ENCODE peak calls at places on chromosomes 6 and 20, in ten cellular contexts. One of them, this sample, is unnamed.

GRCh38 chr6:16700202-16700997 is 60.9 kb downstream of the ATXN1 start:
- DNase-seq in activated CD8-positive, alpha-beta memory T cell treated with anti-CD3 and anti-CD28 coated beads for 4 hours: no peak
- DNase-seq in HFF-Myc: no peak
- DNase-seq in stimulated activated CD4-positive, alpha-beta T cell treated with anti-CD3 and anti-CD28 coated beads, Interleukin-15, amount 100 ng/mL, for 1 hour: no peak
- DNase-seq in AML-193: peak; percentile 18
- DNase-seq in stromal cell of bone marrow: no peak
- DNase-seq in fibroblast of the conjunctiva: no peak
- DNase-seq in small intestine: no peak
- DNase-seq in naive thymus-derived CD4-positive, alpha-beta T cell: peak; percentile 18
- DNase-seq in occipital lobe: no peak
- DNase-seq in this sample: no peak

GRCh38 chr6:136761227-136761922 is 30.9 kb downstream of the MAP3K5 start:
- DNase-seq in activated CD8-positive, alpha-beta memory T cell treated with anti-CD3 and anti-CD28 coated beads for 4 hours: no peak
- DNase-seq in stromal cell of bone marrow: no peak
- DNase-seq in stimulated activated CD4-positive, alpha-beta T cell treated with anti-CD3 and anti-CD28 coated beads, Interleukin-15, amount 100 ng/mL, for 1 hour: no peak
- DNase-seq in AML-193: peak; percentile 28
- DNase-seq in naive thymus-derived CD4-positive, alpha-beta T cell: no peak
- DNase-seq in fibroblast of the conjunctiva: no peak
- DNase-seq in HFF-Myc: no peak
- DNase-seq in small intestine: peak; percentile 54
- DNase-seq in occipital lobe: no peak
- DNase-seq in this sample: peak; percentile 40

GRCh38 chr6:169372616-169373015 is 119.0 kb upstream of the THBS2 start:
- DNase-seq in stromal cell of bone marrow: no peak
- DNase-seq in small intestine: no peak
- DNase-seq in fibroblast of the conjunctiva: no peak
- DNase-seq in stimulated activated CD4-positive, alpha-beta T cell treated with anti-CD3 and anti-CD28 coated beads, Interleukin-15, amount 100 ng/mL, for 1 hour: no peak
- DNase-seq in AML-193: no peak
- DNase-seq in occipital lobe: no peak
- DNase-seq in HFF-Myc: no peak
- DNase-seq in activated CD8-positive, alpha-beta memory T cell treated with anti-CD3 and anti-CD28 coated beads for 4 hours: no peak
- DNase-seq in naive thymus-derived CD4-positive, alpha-beta T cell: no peak
- DNase-seq in this sample: no peak

GRCh38 chr20:5643936-5644335 is 106.3 kb upstream of the SHLD1 start:
- DNase-seq in AML-193: no peak
- DNase-seq in stimulated activated CD4-positive, alpha-beta T cell treated with anti-CD3 and anti-CD28 coated beads, Interleukin-15, amount 100 ng/mL, for 1 hour: no peak
- DNase-seq in HFF-Myc: no peak
- DNase-seq in fibroblast of the conjunctiva: no peak
- DNase-seq in activated CD8-positive, alpha-beta memory T cell treated with anti-CD3 and anti-CD28 coated beads for 4 hours: no peak
- DNase-seq in occipital lobe: no peak
- DNase-seq in small intestine: no peak
- DNase-seq in stromal cell of bone marrow: no peak
- DNase-seq in naive thymus-derived CD4-positive, alpha-beta T cell: no peak
- DNase-seq in this sample: no peak

GRCh38 chr6:84575264-84575663 is 189.1 kb downstream of the TBX18 start:
- DNase-seq in HFF-Myc: peak; percentile 38
- DNase-seq in naive thymus-derived CD4-positive, alpha-beta T cell: no peak
- DNase-seq in activated CD8-positive, alpha-beta memory T cell treated with anti-CD3 and anti-CD28 coated beads for 4 hours: no peak
- DNase-seq in AML-193: no peak
- DNase-seq in stromal cell of bone marrow: no peak
- DNase-seq in occipital lobe: no peak
- DNase-seq in fibroblast of the conjunctiva: no peak
- DNase-seq in small intestine: no peak
- DNase-seq in stimulated activated CD4-positive, alpha-beta T cell treated with anti-CD3 and anti-CD28 coated beads, Interleukin-15, amount 100 ng/mL, for 1 hour: no peak
- DNase-seq in this sample: peak; percentile 45

GRCh38 chr6:149503858-149504257 is 19.0 kb upstream of the ZC3H12D start:
- DNase-seq in HFF-Myc: no peak
- DNase-seq in stimulated activated CD4-positive, alpha-beta T cell treated with anti-CD3 and anti-CD28 coated beads, Interleukin-15, amount 100 ng/mL, for 1 hour: no peak
- DNase-seq in AML-193: no peak
- DNase-seq in fibroblast of the conjunctiva: no peak
- DNase-seq in stromal cell of bone marrow: no peak
- DNase-seq in occipital lobe: no peak
- DNase-seq in naive thymus-derived CD4-positive, alpha-beta T cell: no peak
- DNase-seq in activated CD8-positive, alpha-beta memory T cell treated with anti-CD3 and anti-CD28 coated beads for 4 hours: no peak
- DNase-seq in small intestine: no peak
- DNase-seq in this sample: no peak

GRCh38 chr6:35043381-35043780 is 97.8 kb downstream of the TCP11 start:
- DNase-seq in AML-193: no peak
- DNase-seq in occipital lobe: no peak
- DNase-seq in activated CD8-positive, alpha-beta memory T cell treated with anti-CD3 and anti-CD28 coated beads for 4 hours: no peak
- DNase-seq in fibroblast of the conjunctiva: no peak
- DNase-seq in stromal cell of bone marrow: no peak
- DNase-seq in HFF-Myc: no peak
- DNase-seq in small intestine: no peak
- DNase-seq in stimulated activated CD4-positive, alpha-beta T cell treated with anti-CD3 and anti-CD28 coated beads, Interleukin-15, amount 100 ng/mL, for 1 hour: no peak
- DNase-seq in naive thymus-derived CD4-positive, alpha-beta T cell: no peak
- DNase-seq in this sample: no peak

GRCh38 chr20:24418731-24419130 is 50.7 kb upstream of the SYNDIG1 start:
- DNase-seq in HFF-Myc: no peak
- DNase-seq in AML-193: no peak
- DNase-seq in activated CD8-positive, alpha-beta memory T cell treated with anti-CD3 and anti-CD28 coated beads for 4 hours: no peak
- DNase-seq in fibroblast of the conjunctiva: no peak
- DNase-seq in stromal cell of bone marrow: no peak
- DNase-seq in stimulated activated CD4-positive, alpha-beta T cell treated with anti-CD3 and anti-CD28 coated beads, Interleukin-15, amount 100 ng/mL, for 1 hour: no peak
- DNase-seq in naive thymus-derived CD4-positive, alpha-beta T cell: no peak
- DNase-seq in small intestine: no peak
- DNase-seq in occipital lobe: no peak
- DNase-seq in this sample: no peak

GRCh38 chr20:10621159-10621558 is 52.6 kb downstream of the JAG1 start:
- DNase-seq in fibroblast of the conjunctiva: no peak
- DNase-seq in naive thymus-derived CD4-positive, alpha-beta T cell: no peak
- DNase-seq in AML-193: no peak
- DNase-seq in stimulated activated CD4-positive, alpha-beta T cell treated with anti-CD3 and anti-CD28 coated beads, Interleukin-15, amount 100 ng/mL, for 1 hour: no peak
- DNase-seq in occipital lobe: no peak
- DNase-seq in stromal cell of bone marrow: no peak
- DNase-seq in activated CD8-positive, alpha-beta memory T cell treated with anti-CD3 and anti-CD28 coated beads for 4 hours: no peak
- DNase-seq in small intestine: no peak
- DNase-seq in HFF-Myc: no peak
- DNase-seq in this sample: no peak

GRCh38 chr6:106119526-106119925 is 33.4 kb downstream of the PRDM1 start:
- DNase-seq in stromal cell of bone marrow: no peak
- DNase-seq in HFF-Myc: no peak
- DNase-seq in fibroblast of the conjunctiva: no peak
- DNase-seq in activated CD8-positive, alpha-beta memory T cell treated with anti-CD3 and anti-CD28 coated beads for 4 hours: no peak
- DNase-seq in AML-193: no peak
- DNase-seq in stimulated activated CD4-positive, alpha-beta T cell treated with anti-CD3 and anti-CD28 coated beads, Interleukin-15, amount 100 ng/mL, for 1 hour: no peak
- DNase-seq in small intestine: no peak
- DNase-seq in occipital lobe: no peak
- DNase-seq in naive thymus-derived CD4-positive, alpha-beta T cell: no peak
- DNase-seq in this sample: no peak

GRCh38 chr20:47392015-47392720 is 35.7 kb upstream of the ZMYND8 start:
- DNase-seq in AML-193: no peak
- DNase-seq in small intestine: peak; percentile 29
- DNase-seq in stimulated activated CD4-positive, alpha-beta T cell treated with anti-CD3 and anti-CD28 coated beads, Interleukin-15, amount 100 ng/mL, for 1 hour: no peak
- DNase-seq in HFF-Myc: peak; percentile 99
- DNase-seq in naive thymus-derived CD4-positive, alpha-beta T cell: no peak
- DNase-seq in fibroblast of the conjunctiva: peak; percentile 91
- DNase-seq in stromal cell of bone marrow: peak; percentile 92
- DNase-seq in activated CD8-positive, alpha-beta memory T cell treated with anti-CD3 and anti-CD28 coated beads for 4 hours: no peak
- DNase-seq in occipital lobe: peak; percentile 17
- DNase-seq in this sample: no peak

GRCh38 chr6:44309092-44309491 is 4.1 kb downstream of the AARS2 start:
- DNase-seq in naive thymus-derived CD4-positive, alpha-beta T cell: no peak
- DNase-seq in stimulated activated CD4-positive, alpha-beta T cell treated with anti-CD3 and anti-CD28 coated beads, Interleukin-15, amount 100 ng/mL, for 1 hour: no peak
- DNase-seq in activated CD8-positive, alpha-beta memory T cell treated with anti-CD3 and anti-CD28 coated beads for 4 hours: no peak
- DNase-seq in occipital lobe: no peak
- DNase-seq in fibroblast of the conjunctiva: no peak
- DNase-seq in small intestine: no peak
- DNase-seq in HFF-Myc: peak; percentile 71
- DNase-seq in stromal cell of bone marrow: peak; percentile 35
- DNase-seq in AML-193: no peak
- DNase-seq in this sample: no peak